ENCODE peak calls at places on chromosomes 16 and 17, in four cellular contexts. D is GM12878, K is K562, A is HepG2. V is an unnamed sample.

GRCh38 chr16:60553316-60553801 is 1482.9 kb downstream of the CDH8 start:
- DNase-seq in A (no peak), D (no peak), K (no peak), V (no peak)

GRCh38 chr16:1538804-1539520 is 5.5 kb downstream of the TMEM204 start:
- DNase-seq in K (no peak), D (no peak), A (no peak), V (peak)

GRCh38 chr17:48589060-48589830 is 796 bp downstream of the HOXB3 start:
- DNase-seq in A (no peak), D (no peak), K (no peak), V (no peak)

GRCh38 chr17:17139972-17140589 is 66.1 kb downstream of the PLD6 start:
- DNase-seq in A (no peak), K (no peak), D (no peak), V (no peak)

GRCh38 chr17:28911411-28912045 is 8.6 kb upstream of the DHRS13 start:
- DNase-seq in A (no peak), K (no peak), D (no peak), V (no peak)

GRCh38 chr16:17356243-17356933 is 114.4 kb downstream of the XYLT1 start:
- DNase-seq in D (no peak), K (no peak), A (no peak), V (no peak)

GRCh38 chr17:4711671-4712111 is 1.3 kb downstream of the ARRB2 start:
- DNase-seq in D (no peak), K (no peak), A (no peak), V (no peak)

GRCh38 chr17:75110307-75110937 is 653 bp downstream of the ARMC7 start:
- DNase-seq in A (no peak), K (peak), D (no peak), V (peak)

GRCh38 chr17:64786337-64786736 is 124.2 kb upstream of the SMURF2 start:
- DNase-seq in A (no peak), D (no peak), K (no peak), V (no peak)

GRCh38 chr16:67157892-67158635 is 1.6 kb downstream of the TRADD start:
- DNase-seq in D (no peak), K (no peak), A (no peak), V (no peak)

GRCh38 chr17:8162997-8163977 is 539 bp upstream of the VAMP2 start:
- DNase-seq in K (no peak), D (no peak), A (no peak), V (no peak)

GRCh38 chr16:21233045-21233520 is 416 bp upstream of the ANKS4B start:
- DNase-seq in D (no peak), A (no peak), K (no peak), V (no peak)

GRCh38 chr16:66471696-66472393 is 44.8 kb downstream of the BEAN1 start:
- DNase-seq in K (no peak), A (peak), D (no peak), V (peak)

GRCh38 chr17:20706752-20707372 is 127.3 kb downstream of the CDRT15L2 start:
- DNase-seq in D (no peak), K (no peak), A (no peak), V (peak)

GRCh38 chr16:49158029-49158642 is 123.5 kb downstream of the CBLN1 start:
- DNase-seq in K (peak), A (peak), D (no peak), V (peak)

GRCh38 chr17:79311373-79311772 is 236.7 kb downstream of the ENGASE start:
- DNase-seq in K (no peak), D (no peak), A (no peak), V (no peak)

GRCh38 chr16:48965391-48965790 is 316.2 kb downstream of the CBLN1 start:
- DNase-seq in K (no peak), A (no peak), D (no peak), V (no peak)

GRCh38 chr17:44518032-44518431 is 14.8 kb upstream of the GPATCH8 start:
- DNase-seq in A (no peak), K (no peak), D (no peak), V (no peak)

GRCh38 chr17:5437721-5438317 is 1.1 kb downstream of the C1QBP start:
- DNase-seq in K (no peak), D (no peak), A (no peak), V (no peak)

GRCh38 chr17:62688398-62689140 is 61.1 kb downstream of the MRC2 start:
- DNase-seq in K (no peak), D (no peak), A (no peak), V (no peak)

GRCh38 chr16:65032397-65032796 is 89.5 kb downstream of the CDH11 start:
- DNase-seq in K (no peak), D (no peak), A (no peak), V (no peak)

GRCh38 chr16:50634090-50634489 is 47.0 kb downstream of the SNX20 start:
- DNase-seq in K (no peak), D (no peak), A (no peak), V (no peak)

GRCh38 chr16:72474511-72475123 is 302.7 kb upstream of the PMFBP1 start:
- DNase-seq in A (peak), D (no peak), K (no peak), V (peak)

GRCh38 chr16:50068550-50068949 is 2.8 kb downstream of the HEATR3 start:
- DNase-seq in A (no peak), D (no peak), K (no peak), V (no peak)

GRCh38 chr16:90008708-90009145 is 10.5 kb downstream of the DBNDD1 start:
- DNase-seq in A (no peak), D (no peak), K (no peak), V (no peak)

GRCh38 chr17:69761767-69762321 is 313.2 kb upstream of the KCNJ16 start:
- DNase-seq in D (no peak), K (no peak), A (peak), V (peak)

GRCh38 chr16:21101631-21102420 is 48.8 kb downstream of the DNAH3 start:
- DNase-seq in D (no peak), A (peak), K (no peak), V (peak)

GRCh38 chr17:62652251-62653001 is 25.0 kb downstream of the MRC2 start:
- DNase-seq in D (no peak), K (no peak), A (no peak), V (peak)

DNA sequence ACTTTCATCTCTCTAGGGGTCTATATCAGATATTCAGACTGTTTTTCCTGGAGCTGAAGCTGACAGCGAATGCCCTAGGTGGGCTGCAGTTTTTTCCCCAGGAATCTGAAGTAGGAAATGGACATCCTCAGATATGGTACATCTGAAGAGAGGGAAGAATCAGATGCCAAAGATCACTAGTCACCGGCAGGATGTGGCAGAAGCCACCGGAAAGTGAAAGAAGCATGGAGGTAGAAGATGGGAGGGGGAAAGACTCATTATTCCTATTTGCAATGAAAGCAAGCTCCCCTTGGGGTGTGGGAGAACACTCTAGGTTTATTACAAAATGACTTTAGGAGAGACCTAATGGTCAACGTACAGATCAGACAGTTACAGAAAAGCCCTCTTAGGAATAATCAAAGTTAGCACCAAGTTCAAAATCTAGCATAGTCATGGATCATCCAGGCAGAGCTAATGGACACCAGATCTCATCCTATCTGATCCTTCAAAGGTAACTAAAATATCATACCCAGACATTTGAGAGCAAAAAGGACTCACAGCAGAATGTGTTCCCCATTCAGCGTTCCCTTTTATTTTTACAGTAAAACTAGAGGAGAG is 110.7 kb downstream of the HS3ST3A1 start:
- DNase-seq in D (no peak), A (no peak), K (no peak), V (no peak)
- TF ChIP-seq JUND in D (no peak), A (no peak), K (no peak), V (no peak)

GRCh38 chr17:248337-249235 is 67.1 kb upstream of the DOC2B start:
- DNase-seq in D (no peak), K (no peak), A (no peak), V (no peak)
- TF ChIP-seq JUND in D (no peak), K (no peak), A (no peak), V (no peak)

DNA sequence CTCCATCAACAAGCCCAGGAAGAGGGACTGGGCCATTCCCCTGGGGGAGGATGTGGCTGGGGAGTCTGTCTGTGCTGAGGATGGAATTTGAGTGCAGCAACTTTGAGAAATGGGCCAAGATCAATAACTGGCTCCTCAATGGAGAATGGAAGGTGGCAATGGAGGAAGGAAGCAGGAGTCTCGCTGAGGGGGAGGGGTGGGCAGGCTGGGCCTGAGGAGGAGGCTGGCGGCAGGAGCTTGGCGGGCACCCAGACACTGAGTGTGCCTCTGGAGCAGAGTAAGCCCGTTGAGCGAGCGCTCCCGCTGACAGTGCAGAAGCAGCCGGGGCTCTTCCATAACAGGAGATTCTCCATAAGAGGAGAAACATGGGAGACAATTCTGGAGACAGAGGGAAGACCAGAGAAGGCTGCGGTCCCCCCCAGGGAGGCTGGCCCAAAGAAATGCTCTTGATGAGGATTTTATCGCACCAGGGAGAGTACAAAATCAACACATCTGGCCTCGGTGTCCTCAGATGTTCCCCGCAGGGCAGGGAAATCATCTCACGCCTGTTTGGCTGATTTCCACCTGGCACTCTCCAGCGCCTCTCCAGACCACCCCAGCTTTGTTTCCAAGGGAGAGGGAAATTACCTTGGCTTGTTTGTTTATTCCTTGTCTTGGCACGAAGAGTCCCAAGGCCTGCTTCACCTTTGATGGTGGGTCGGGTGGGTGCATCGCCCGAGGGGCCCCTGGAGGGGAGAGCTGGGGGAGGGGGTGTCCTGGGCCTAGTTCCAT is 2.8 kb upstream of the MMP15 start:
- DNase-seq in D (no peak), K (no peak), A (no peak), V (no peak)
- TF ChIP-seq JUND in D (no peak), K (no peak), A (no peak), V (no peak)

GRCh38 chr17:42087042-42087701 is 11.1 kb downstream of the ZNF385C start:
- DNase-seq in A (peak), D (no peak), K (no peak), V (no peak)

GRCh38 chr17:42088736-42089135 is 9.5 kb downstream of the ZNF385C start:
- DNase-seq in A (no peak), D (no peak), K (no peak), V (no peak)

GRCh38 chr17:42087736-42088705 is 10.3 kb downstream of the ZNF385C start:
- DNase-seq in D (no peak), A (peak), K (no peak), V (no peak)

GRCh38 chr17:42094375-42095069 is 3.8 kb downstream of the ZNF385C start:
- DNase-seq in K (no peak), D (no peak), A (no peak), V (no peak)

GRCh38 chr17:42090964-42091790 is 7.1 kb downstream of the ZNF385C start:
- DNase-seq in D (no peak), K (no peak), A (no peak), V (no peak)
- TF ChIP-seq JUND in D (no peak), K (no peak), A (no peak), V (no peak)

GRCh38 chr16:87628246-87628923 is 26.1 kb downstream of the JPH3 start:
- DNase-seq in D (no peak), K (no peak), A (no peak), V (no peak)

GRCh38 chr16:87625241-87625797 is 23.0 kb downstream of the JPH3 start:
- DNase-seq in K (no peak), D (no peak), A (no peak), V (no peak)

GRCh38 chr16:87627542-87628245 is 25.4 kb downstream of the JPH3 start:
- DNase-seq in A (no peak), K (no peak), D (no peak), V (no peak)

GRCh38 chr16:87626401-87626800 is 24.1 kb downstream of the JPH3 start:
- DNase-seq in K (no peak), A (no peak), D (no peak), V (no peak)

GRCh38 chr16:87626905-87627304 is 24.6 kb downstream of the JPH3 start:
- DNase-seq in A (no peak), K (no peak), D (no peak), V (no peak)
- TF ChIP-seq JUND in A (no peak), K (no peak), D (no peak), V (no peak)

V was measured in T47D.